ENCODE peak calls at places on chromosomes 12 and 14, in ten cellular contexts. H is choroid plexus epithelial cell; U is HFF-Myc; Z is retinal pigment epithelial cell; X is kidney; B is psoas muscle; R is Peyer's patch; C is fibroblast of pulmonary artery; M is CD8-positive, alpha-beta T cell; O is vagina. V is an unnamed sample.

GRCh38 chr12:113949321-113950305 is 16.5 kb downstream of the RBM19 start:
- DNase-seq in M (no peak), R (no peak), H (no peak), U (no peak), B (no peak), Z (no peak), C (no peak), X (no peak), O (no peak), V (no peak)

GRCh38 chr12:6167327-6168280 is 32.6 kb upstream of the CD9 start:
- DNase-seq in B (peak; percentile 61), R (peak; percentile 80), H (peak; percentile 96), M (peak; percentile 58), Z (peak; percentile 75), X (peak; percentile 83), C (peak; percentile 98), O (no peak), U (peak; percentile 86), V (peak; percentile 71)

GRCh38 chr14:103070263-103070885 is 13.0 kb upstream of the CDC42BPB start:
- DNase-seq in Z (no peak), R (no peak), C (no peak), M (no peak), O (no peak), X (peak; percentile 62), B (no peak), U (no peak), H (no peak), V (no peak)

GRCh38 chr14:101557321-101557695 is 4.0 kb upstream of the DIO3 start:
- DNase-seq in X (peak; percentile 51), B (peak; percentile 10), H (no peak), O (no peak), U (no peak), R (no peak), C (no peak), M (no peak), Z (no peak), V (no peak)

GRCh38 chr14:51298895-51299294 is 58.8 kb downstream of the TMX1 start:
- DNase-seq in Z (no peak), R (no peak), H (peak; percentile 29), M (no peak), B (no peak), X (no peak), O (no peak), U (no peak), C (no peak), V (no peak)

GRCh38 chr14:76644875-76645518 is 116.3 kb upstream of the VASH1 start:
- DNase-seq in M (no peak), X (no peak), C (peak; percentile 36), B (no peak), H (peak; percentile 65), O (no peak), R (peak; percentile 34), Z (peak; percentile 0), U (no peak), V (no peak)

GRCh38 chr14:105852378-105853088 is 326.1 kb downstream of the TMEM121 start:
- DNase-seq in Z (no peak), M (no peak), H (no peak), C (no peak), R (peak; percentile 44), X (peak; percentile 66), U (no peak), B (no peak), O (peak; percentile 70), V (no peak)

GRCh38 chr12:71208053-71208685 is 50.4 kb upstream of the TSPAN8 start:
- DNase-seq in O (no peak), H (peak; percentile 12), M (no peak), C (no peak), B (no peak), U (no peak), R (no peak), X (no peak), Z (no peak), V (no peak)

GRCh38 chr14:61545716-61546455 is 149.4 kb upstream of the HIF1A start:
- DNase-seq in H (no peak), R (no peak), Z (no peak), M (no peak), B (no peak), U (no peak), C (no peak), X (no peak), O (no peak), V (no peak)

GRCh38 chr12:53996188-53996885 is 3.6 kb upstream of the HOXC9 start:
- DNase-seq in H (no peak), X (no peak), O (no peak), M (no peak), C (no peak), U (no peak), B (no peak), Z (no peak), R (no peak), V (no peak)

GRCh38 chr14:81311816-81312215 is 88.3 kb downstream of the STON2 start:
- DNase-seq in U (no peak), Z (no peak), M (no peak), R (no peak), X (no peak), C (no peak), H (peak; percentile 1), O (no peak), B (no peak), V (no peak)

GRCh38 chr12:6667559-6668210 is 4.8 kb upstream of the ING4 start:
- DNase-seq in X (no peak), U (no peak), O (no peak), R (no peak), C (no peak), Z (no peak), B (no peak), H (no peak), M (no peak), V (no peak)

GRCh38 chr12:115044073-115044472 is 360.1 kb upstream of the TBX3 start:
- DNase-seq in H (peak; percentile 14), B (no peak), X (no peak), R (no peak), M (no peak), Z (no peak), O (no peak), U (no peak), C (peak; percentile 4), V (no peak)

GRCh38 chr14:36271939-36272907 is 48.2 kb downstream of the MBIP start:
- DNase-seq in Z (no peak), X (no peak), O (no peak), C (peak; percentile 7), U (no peak), M (no peak), R (no peak), B (no peak), H (peak; percentile 16), V (no peak)

GRCh38 chr12:3944620-3945019 is 71.4 kb upstream of the PARP11 start:
- DNase-seq in Z (no peak), O (no peak), M (no peak), H (no peak), B (no peak), C (no peak), U (no peak), R (no peak), X (no peak), V (no peak)

GRCh38 chr14:61460853-61461611 is 139.7 kb downstream of the PRKCH start:
- DNase-seq in R (no peak), Z (no peak), H (peak; percentile 26), C (no peak), M (peak; percentile 61), X (no peak), B (no peak), O (peak; percentile 86), U (no peak), V (no peak)

GRCh38 chr14:73457050-73457934 is 1.1 kb downstream of the NUMB start:
- DNase-seq in R (peak; percentile 74), Z (no peak), C (no peak), H (peak; percentile 35), M (no peak), U (no peak), O (no peak), B (peak; percentile 25), X (peak; percentile 86), V (no peak)

GRCh38 chr14:106069786-106070185 is 543.4 kb downstream of the TMEM121 start:
- DNase-seq in R (no peak), C (no peak), X (no peak), M (no peak), U (no peak), H (no peak), B (no peak), Z (no peak), O (no peak), V (no peak)

DNA sequence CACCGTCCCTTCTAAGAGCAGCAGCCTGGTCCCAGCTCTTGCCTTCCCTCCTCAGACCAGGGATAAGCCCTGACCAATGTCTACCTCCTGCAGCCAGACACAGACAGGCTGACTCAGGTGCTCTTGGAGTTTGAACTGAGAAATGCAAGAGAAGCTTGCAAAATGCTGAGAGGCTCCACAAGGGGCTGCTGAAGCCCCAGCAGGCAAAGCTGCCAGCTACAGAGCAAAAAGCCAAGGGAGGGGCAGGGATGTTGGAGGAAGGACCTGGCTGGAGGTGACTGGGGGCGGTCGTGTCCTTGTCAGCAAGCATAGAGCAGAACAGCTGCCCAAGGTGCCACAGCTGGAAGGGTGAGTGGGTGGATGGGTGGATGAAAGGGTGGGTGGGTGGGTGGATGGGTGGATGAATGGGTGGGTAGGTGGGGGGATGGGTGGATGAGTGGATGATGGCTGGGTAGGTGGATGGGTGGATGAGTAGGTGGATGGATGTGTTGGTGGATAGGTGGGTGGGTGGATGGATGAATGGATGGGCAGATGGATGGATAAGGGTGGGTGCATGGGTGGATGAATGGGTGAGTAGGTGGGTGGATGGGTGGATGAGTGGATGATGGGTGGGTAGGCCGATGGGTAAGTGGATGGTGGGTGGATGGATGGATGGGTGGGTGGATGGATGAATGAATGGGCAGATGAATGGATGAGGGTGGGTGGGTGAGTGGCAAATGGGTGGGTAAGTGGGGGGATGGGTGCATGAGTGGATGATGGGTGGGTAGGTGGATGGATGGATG is 4.0 kb upstream of the INF2 start:
- DNase-seq in R (no peak), U (no peak), Z (no peak), M (no peak), X (peak; percentile 44), O (no peak), H (peak; percentile 39), B (no peak), C (no peak), V (no peak)
- TF ChIP-seq CTCF in R (no peak), U (no peak), Z (peak; percentile 30), M (no peak), X (no peak), O (no peak), H (peak; percentile 35), B (no peak), C (no peak), V (no peak)

GRCh38 chr12:108299980-108300696 is 39.0 kb downstream of the CMKLR1 start:
- DNase-seq in M (no peak), X (peak; percentile 39), C (no peak), R (no peak), O (no peak), U (no peak), Z (no peak), B (no peak), H (no peak), V (no peak)
- H3K4me3 ChIP-seq in M (no peak overlapping the region), X (no peak overlapping the region), C (no peak overlapping the region), R (no peak overlapping the region), O (no peak overlapping the region), U (no peak overlapping the region), Z (no peak overlapping the region), B (no peak overlapping the region), H (no peak overlapping the region), V (no peak overlapping the region)

GRCh38 chr12:118964988-118965387 is 16.4 kb upstream of the SRRM4 start:
- DNase-seq in R (no peak), M (no peak), O (peak; percentile 32), C (no peak), X (no peak), Z (no peak), U (no peak), H (no peak), B (no peak), V (no peak)
- TF ChIP-seq CTCF in R (no peak), M (no peak), O (no peak), C (no peak), X (no peak), Z (no peak), U (no peak), H (no peak), B (no peak), V (no peak)

GRCh38 chr12:99130808-99131538 is 485.9 kb downstream of the APAF1 start:
- DNase-seq in H (peak; percentile 14), O (no peak), M (no peak), C (peak; percentile 8), B (no peak), Z (no peak), X (no peak), U (no peak), R (no peak), V (no peak)
- H3K4me3 ChIP-seq in H (no peak overlapping the region), O (no peak overlapping the region), M (no peak overlapping the region), C (no peak overlapping the region), B (peak overlapping the region; percentile 26), Z (no peak overlapping the region), X (no peak overlapping the region), U (no peak overlapping the region), R (no peak overlapping the region), V (no peak overlapping the region)

V was measured in AG04449.